ENCODE peak calls at places on chromosomes 4 and X, in four cellular contexts. Q, E, T and C are unnamed samples.

GRCh38 chr4:29309050-29309449 is 1411.1 kb upstream of the PCDH7 start:
- DNase-seq in Q (no peak), E (no peak), T (no peak), C (peak)

GRCh38 chr4:88660446-88661294 is 37.0 kb downstream of the NAP1L5 start:
- DNase-seq in Q (no peak), T (no peak), E (no peak), C (peak)

GRCh38 chr4:128286474-128287158 is 997 bp downstream of the PGRMC2 start:
- DNase-seq in T (peak), E (peak), Q (peak), C (peak)

GRCh38 chr4:178415925-178416324 is 973.7 kb upstream of the AGA start:
- DNase-seq in T (no peak), Q (no peak), E (no peak), C (no peak)

GRCh38 chrX:126141014-126141413 is 25.1 kb downstream of the DCAF12L2 start:
- DNase-seq in E (peak), Q (no peak), T (no peak), C (no peak)

GRCh38 chr4:33998204-33998603 is 2246.1 kb downstream of the ARAP2 start:
- DNase-seq in Q (no peak), T (peak), E (peak), C (no peak)

GRCh38 chrX:39827959-39828358 is 269.8 kb downstream of the BCOR start:
- DNase-seq in Q (no peak), T (no peak), E (no peak), C (no peak)

GRCh38 chrX:133056341-133056740 is 40.6 kb downstream of the USP26 start:
- DNase-seq in Q (peak), E (peak), T (no peak), C (no peak)

GRCh38 chrX:84363674-84364073 is 138.6 kb downstream of the HDX start:
- DNase-seq in E (no peak), T (no peak), Q (no peak), C (no peak)

GRCh38 chr4:144547678-144548298 is 98.2 kb upstream of the HHIP start:
- DNase-seq in E (no peak), Q (no peak), T (no peak), C (no peak)

GRCh38 chr4:86403575-86403974 is 43.7 kb upstream of the MAPK10 start:
- DNase-seq in Q (no peak), E (peak), T (no peak), C (no peak)

GRCh38 chr4:95516528-95517011 is 32.2 kb downstream of the UNC5C start:
- DNase-seq in T (no peak), E (no peak), Q (no peak), C (peak)

GRCh38 chr4:82172186-82172585 is 201.6 kb downstream of the HNRNPD start:
- DNase-seq in E (no peak), T (no peak), Q (no peak), C (no peak)

GRCh38 chr4:104615496-104615895 is 120.8 kb upstream of the CXXC4 start:
- DNase-seq in Q (no peak), E (peak), T (no peak), C (no peak)
- H2BK5ac ChIP-seq in Q (no peak), E (no peak), T (no peak), C (no peak)

DNA sequence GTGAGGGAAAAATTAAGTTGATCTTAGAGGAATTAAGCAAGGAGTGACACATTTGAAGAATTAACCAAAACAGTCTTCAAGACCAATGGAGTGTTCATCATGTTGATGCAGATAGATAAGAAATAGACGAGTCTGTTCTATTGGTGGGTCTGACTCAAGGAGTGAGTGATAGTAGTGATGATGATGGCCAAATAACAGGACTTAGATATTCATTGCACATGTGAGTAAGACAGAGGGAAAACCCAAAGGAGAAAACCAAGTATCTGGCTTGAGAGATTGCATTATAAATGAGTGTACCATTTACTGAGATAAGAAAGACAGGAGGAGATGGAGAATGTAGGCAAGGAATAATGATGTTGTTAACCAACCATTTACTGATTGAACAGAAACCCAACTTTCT is 321.3 kb downstream of the ADGRL3 start:
- DNase-seq in Q (no peak), T (no peak), E (no peak), C (no peak)
- H2BK5ac ChIP-seq in Q (no peak), T (no peak), E (no peak), C (no peak)

DNA sequence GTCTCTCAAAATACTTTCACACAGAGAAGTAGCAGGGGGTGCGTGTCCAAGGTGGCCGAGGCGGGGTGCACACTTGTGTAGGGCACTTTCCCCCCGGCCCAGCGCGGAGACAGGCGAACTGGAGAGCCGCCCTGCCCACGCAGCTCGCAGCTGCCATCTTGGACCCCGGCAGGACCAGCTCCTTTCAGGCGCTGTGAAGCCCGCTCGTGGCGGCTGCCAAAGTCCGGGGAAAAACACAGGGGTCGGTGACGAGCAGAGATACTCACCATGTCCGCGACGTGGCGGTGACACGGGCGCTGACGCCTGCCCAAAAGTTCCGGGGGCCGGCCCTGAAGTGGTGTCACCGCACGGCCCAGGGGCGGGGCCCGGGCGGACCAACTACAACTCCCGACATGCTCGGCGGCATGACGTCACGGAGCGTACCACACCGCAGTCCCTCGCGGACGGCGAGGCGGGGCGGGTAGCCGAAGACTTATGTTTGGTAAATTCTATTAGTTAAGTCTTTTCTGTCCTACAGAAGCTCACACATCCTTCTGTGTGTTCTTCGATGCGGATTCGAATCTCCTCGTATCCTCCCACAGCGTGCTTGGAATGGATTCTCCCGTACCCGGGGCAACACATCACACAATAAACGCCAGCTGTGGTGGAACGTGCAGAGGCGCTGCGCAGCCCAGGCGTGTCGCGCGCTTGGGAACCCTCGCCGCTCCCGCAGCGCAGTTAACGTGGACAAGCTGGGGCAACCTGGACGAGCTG is at the start of gene UFSP2:
- DNase-seq in Q (peak), T (peak), E (peak), C (peak)
- H2BK5ac ChIP-seq in Q (peak), T (peak), E (peak), C (peak)

GRCh38 chrX:72236841-72237240 is 2.0 kb downstream of the ERCC6L start:
- DNase-seq in Q (no peak), E (no peak), T (no peak), C (peak)

GRCh38 chrX:72238183-72238582 is 644 bp downstream of the ERCC6L start:
- DNase-seq in E (no peak), Q (no peak), T (no peak), C (no peak)

GRCh38 chrX:72243472-72243871 is 4.6 kb upstream of the ERCC6L start:
- DNase-seq in Q (no peak), E (no peak), T (no peak), C (peak)

GRCh38 chrX:72240976-72241375 is 2.1 kb upstream of the ERCC6L start:
- DNase-seq in T (no peak), Q (no peak), E (no peak), C (no peak)

DNA sequence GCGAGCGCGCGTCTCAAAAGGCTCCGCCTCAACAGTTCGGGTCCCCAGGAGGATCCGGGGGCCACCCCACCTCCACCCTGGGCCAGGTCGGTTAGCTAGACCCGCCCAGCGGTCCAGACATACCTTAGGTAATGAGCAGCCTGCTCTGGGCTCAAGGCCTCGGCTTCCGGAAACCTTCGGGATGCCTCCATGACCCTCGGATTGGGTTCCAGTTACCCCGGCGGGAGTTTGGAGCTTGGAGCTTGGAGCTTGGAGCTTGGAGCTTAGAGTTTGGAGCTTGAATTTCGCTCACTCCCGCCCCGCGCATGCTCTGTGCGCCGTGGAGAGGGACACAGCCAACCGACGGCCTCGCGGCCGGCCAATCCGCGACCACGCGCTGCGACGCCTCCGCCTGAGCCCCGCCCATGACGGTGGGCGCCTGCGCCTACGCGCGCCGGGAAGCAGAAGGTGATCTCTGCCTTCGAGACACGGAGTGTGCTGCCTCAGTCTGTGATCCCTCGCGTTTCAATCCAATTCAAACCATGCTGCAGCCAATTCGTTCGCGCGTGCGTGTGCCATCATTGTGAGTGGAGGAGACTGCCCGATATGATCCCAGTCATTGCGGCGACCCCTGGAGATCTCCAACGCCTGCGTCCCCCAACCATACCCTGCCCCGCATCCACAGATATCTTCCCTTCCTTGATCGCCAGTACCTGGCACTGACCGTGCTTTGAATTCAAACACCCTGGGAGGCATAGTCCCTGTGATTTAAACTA is at the start of gene ERCC6L:
- DNase-seq in Q (peak), E (peak), T (peak), C (peak)
- H2BK5ac ChIP-seq in Q (no peak), E (no peak), T (no peak), C (no peak)

GRCh38 chr4:38663801-38664703 is at the start of gene KLF3:
- DNase-seq in Q (peak), T (peak), E (peak), C (peak)
- H2BK5ac ChIP-seq in Q (peak), T (peak), E (no peak), C (peak)